ENCODE peak calls at places on chromosome 18, in eight cellular contexts. T, S, I, D, R, V, Q and W are unnamed samples.

GRCh38 chr18:26057208-26057821 is 33.1 kb downstream of the SS18 start:
- DNase-seq in R (no peak), V (no peak), I (no peak), S (no peak), Q (no peak), T (no peak), D (no peak), W (no peak)

GRCh38 chr18:39435986-39436385 is 1870.4 kb upstream of the CELF4 start:
- DNase-seq in S (no peak), Q (no peak), R (no peak), V (no peak), T (no peak), I (no peak), D (no peak), W (no peak)

GRCh38 chr18:76382265-76382664 is 112.8 kb downstream of the ZNF516 start:
- DNase-seq in D (no peak), V (no peak), I (no peak), S (no peak), Q (no peak), T (no peak), R (no peak), W (no peak)

GRCh38 chr18:8890957-8891464 is 185.7 kb downstream of the MTCL1 start:
- DNase-seq in Q (no peak), V (peak), S (no peak), T (no peak), R (peak), I (no peak), D (no peak), W (no peak)

GRCh38 chr18:75162467-75162866 is 46.5 kb downstream of the PTGR3 start:
- DNase-seq in I (no peak), R (peak), T (no peak), D (peak), Q (no peak), S (no peak), V (no peak), W (no peak)

GRCh38 chr18:44723366-44723765 is 42.7 kb downstream of the SETBP1 start:
- DNase-seq in Q (no peak), S (peak), R (no peak), T (no peak), I (peak), V (no peak), D (no peak), W (no peak)

GRCh38 chr18:12907258-12907925 is 23.4 kb upstream of the PTPN2 start:
- DNase-seq in S (no peak), V (no peak), T (no peak), R (no peak), D (no peak), Q (no peak), I (no peak), W (no peak)

GRCh38 chr18:49723648-49724180 is 89.6 kb downstream of the ACAA2 start:
- DNase-seq in S (no peak), D (no peak), Q (no peak), V (no peak), T (peak), R (peak), I (peak), W (peak)

GRCh38 chr18:61400714-61401113 is 67.5 kb downstream of the CDH20 start:
- DNase-seq in R (peak), Q (no peak), S (no peak), I (no peak), V (no peak), T (no peak), D (no peak), W (no peak)

GRCh38 chr18:13217971-13218375 is 587 bp upstream of the LDLRAD4 start:
- DNase-seq in V (no peak), I (peak), D (peak), R (no peak), S (no peak), T (peak), Q (peak), W (peak)

GRCh38 chr18:37019157-37019571 is 190.2 kb downstream of the KIAA1328 start:
- DNase-seq in Q (no peak), R (peak), S (no peak), T (no peak), D (no peak), V (no peak), I (no peak), W (no peak)
- TF ChIP-seq CTCF in Q (peak), R (peak), S (peak), T (no peak), D (no peak), V (peak), I (no peak), W (no peak)

GRCh38 chr18:67596003-67596402 is 79.5 kb upstream of the DSEL start:
- DNase-seq in Q (no peak), T (no peak), I (no peak), R (no peak), D (no peak), S (no peak), V (no peak), W (no peak)

GRCh38 chr18:67589325-67589724 is 72.8 kb upstream of the DSEL start:
- DNase-seq in V (no peak), R (no peak), T (no peak), D (no peak), S (no peak), I (no peak), Q (no peak), W (no peak)

GRCh38 chr18:67586101-67586500 is 69.6 kb upstream of the DSEL start:
- DNase-seq in Q (no peak), R (no peak), V (no peak), T (no peak), D (no peak), I (no peak), S (no peak), W (no peak)

DNA sequence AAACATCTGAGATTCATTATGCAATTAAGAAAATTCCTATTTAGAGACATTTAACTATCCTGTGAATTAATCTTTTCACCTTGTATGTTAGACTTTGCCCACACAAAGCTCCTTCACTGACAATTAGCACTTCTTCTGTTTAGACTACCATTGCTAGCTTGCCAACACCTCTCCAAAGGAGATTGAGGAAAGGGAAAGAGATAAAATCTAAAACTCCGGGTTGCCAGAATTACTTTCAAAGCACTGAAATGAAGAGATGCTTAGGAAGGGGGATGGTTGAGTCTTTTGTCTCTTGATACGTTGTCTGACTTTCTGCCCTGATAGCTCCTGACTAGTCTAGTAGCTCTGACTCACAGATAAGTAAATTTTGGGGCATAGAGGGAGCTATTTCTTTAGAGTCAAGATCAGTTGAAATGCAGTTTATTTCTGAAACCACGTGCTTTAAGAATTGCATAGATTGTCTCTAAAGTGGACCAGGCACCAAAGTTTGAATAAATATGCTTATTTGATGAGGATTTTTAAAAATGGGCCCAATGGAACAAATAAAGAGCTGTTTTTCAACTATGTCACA is 74.1 kb upstream of the DSEL start:
- DNase-seq in R (no peak), D (no peak), V (no peak), Q (no peak), I (no peak), S (no peak), T (no peak), W (no peak)
- TF ChIP-seq CTCF in R (no peak), D (no peak), V (peak), Q (peak), I (no peak), S (no peak), T (no peak), W (no peak)

GRCh38 chr18:57029761-57030160 is 117.1 kb upstream of the BOD1L2 start:
- DNase-seq in R (no peak), T (no peak), I (no peak), Q (no peak), D (no peak), S (no peak), V (no peak), W (no peak)
- TF ChIP-seq CTCF in R (peak), T (no peak), I (no peak), Q (no peak), D (no peak), S (no peak), V (no peak), W (no peak)

GRCh38 chr18:74142251-74142650 is 5.4 kb downstream of the FBXO15 start:
- DNase-seq in Q (no peak), R (no peak), I (no peak), V (no peak), D (no peak), S (no peak), T (no peak), W (no peak)
- TF ChIP-seq CTCF in Q (no peak), R (no peak), I (no peak), V (no peak), D (no peak), S (no peak), T (no peak), W (no peak)

GRCh38 chr18:62760403-62760734 is 45.0 kb downstream of the PHLPP1 start:
- DNase-seq in I (no peak), V (no peak), S (no peak), R (no peak), T (no peak), D (no peak), Q (no peak), W (no peak)
- TF ChIP-seq CTCF in I (no peak), V (no peak), S (no peak), R (no peak), T (no peak), D (no peak), Q (no peak), W (no peak)

GRCh38 chr18:5604778-5605177 is 61.0 kb upstream of the EPB41L3 start:
- DNase-seq in Q (no peak), V (no peak), R (no peak), D (no peak), T (no peak), I (no peak), S (no peak), W (no peak)
- TF ChIP-seq CTCF in Q (no peak), V (no peak), R (no peak), D (no peak), T (no peak), I (no peak), S (no peak), W (no peak)

DNA sequence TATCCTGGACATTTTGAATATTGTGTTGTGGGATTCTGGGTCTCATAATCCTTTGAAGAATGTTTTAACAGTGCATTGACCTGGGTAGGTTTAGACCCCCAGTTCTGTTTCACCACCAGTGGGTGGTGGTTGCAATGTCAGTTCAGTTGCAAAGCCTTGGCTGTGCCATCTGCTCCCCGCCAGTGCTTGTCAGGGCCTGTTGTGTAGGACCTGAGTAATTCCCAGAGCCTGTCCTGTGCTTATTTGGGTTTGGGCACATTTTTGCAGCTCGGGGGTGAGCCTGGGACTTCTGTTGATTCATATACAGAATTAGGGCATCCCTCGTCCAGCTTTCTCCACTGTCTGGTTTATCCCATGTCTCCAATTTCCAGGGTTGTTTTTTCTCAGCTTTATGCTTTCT is 24.8 kb downstream of the ATP9B start:
- DNase-seq in I (no peak), R (no peak), V (no peak), T (no peak), S (no peak), D (no peak), Q (no peak), W (no peak)
- TF ChIP-seq CTCF in I (no peak), R (no peak), V (no peak), T (no peak), S (no peak), D (no peak), Q (no peak), W (no peak)

GRCh38 chr18:45920367-45920766 is 46.8 kb downstream of the EPG5 start:
- DNase-seq in D (peak), I (no peak), S (no peak), T (peak), Q (peak), V (peak), R (peak), W (peak)

GRCh38 chr18:45910405-45911023 is 56.6 kb downstream of the EPG5 start:
- DNase-seq in Q (peak), R (peak), D (peak), V (no peak), I (peak), S (peak), T (peak), W (peak)

GRCh38 chr18:45913276-45913675 is 53.9 kb downstream of the EPG5 start:
- DNase-seq in T (no peak), D (no peak), V (no peak), S (no peak), R (no peak), I (no peak), Q (no peak), W (no peak)

GRCh38 chr18:45916302-45916701 is 50.8 kb downstream of the EPG5 start:
- DNase-seq in V (no peak), T (no peak), I (no peak), Q (no peak), R (no peak), D (no peak), S (peak), W (no peak)
- TF ChIP-seq CTCF in V (no peak), T (no peak), I (no peak), Q (no peak), R (no peak), D (no peak), S (peak), W (no peak)